ENCODE peak calls at places on chromosome 10, in six cellular contexts. N is trophoblast cell, Q is fibroblast of lung, Y is DND-41, H is transverse colon, D is A549. W is an unnamed sample.

GRCh38 chr10:61028861-61029361 is 84.9 kb upstream of the RHOBTB1 start:
- DNase-seq in N (peak; percentile 39), Q (peak; percentile 5), Y (no peak), H (no peak), D (no peak), W (no peak)

GRCh38 chr10:75070478-75071163 is 40.8 kb upstream of the SAMD8 start:
- DNase-seq in N (no peak), Q (no peak), Y (no peak), H (no peak), D (no peak), W (no peak)

GRCh38 chr10:45282061-45282460 is 33.3 kb downstream of the OR13A1 start:
- DNase-seq in N (no peak), Q (no peak), Y (no peak), H (no peak), D (no peak), W (no peak)

GRCh38 chr10:117552156-117552620 is 9.6 kb downstream of the EMX2 start:
- DNase-seq in N (no peak), Q (no peak), Y (no peak), H (no peak), D (no peak), W (no peak)

GRCh38 chr10:19048901-19049300 is 300 bp downstream of the MALRD1 start:
- DNase-seq in N (no peak), Q (no peak), Y (no peak), H (no peak), D (no peak), W (no peak)

GRCh38 chr10:60865198-60865783 is 78.7 kb downstream of the RHOBTB1 start:
- DNase-seq in N (no peak), Q (no peak), Y (no peak), H (no peak), D (no peak), W (no peak)

GRCh38 chr10:20623561-20623960 is 273.6 kb downstream of the NEBL start:
- DNase-seq in N (no peak), Q (no peak), Y (no peak), H (no peak), D (no peak), W (no peak)

GRCh38 chr10:76769161-76769560 is 868.4 kb downstream of the KCNMA1 start:
- DNase-seq in N (no peak), Q (no peak), Y (no peak), H (no peak), D (no peak), W (no peak)

GRCh38 chr10:635088-635861 is 54.2 kb downstream of the DIP2C start:
- DNase-seq in N (peak; percentile 86), Q (no peak), Y (no peak), H (no peak), D (no peak), W (no peak)

GRCh38 chr10:26488344-26488743 is 50.2 kb downstream of the APBB1IP start:
- DNase-seq in N (peak; percentile 33), Q (peak; percentile 49), Y (no peak), H (no peak), D (no peak), W (no peak)

GRCh38 chr10:66717221-66717981 is 208.4 kb upstream of the LRRTM3 start:
- DNase-seq in N (no peak), Q (no peak), Y (no peak), H (peak; percentile 14), D (no peak), W (no peak)

GRCh38 chr10:29746080-29746797 is 111.5 kb upstream of the SVIL start:
- DNase-seq in N (no peak), Q (peak; percentile 47), Y (no peak), H (no peak), D (no peak), W (no peak)

GRCh38 chr10:96587255-96588059 is 645 bp upstream of the TM9SF3 start:
- DNase-seq in N (peak; percentile 72), Q (peak; percentile 86), Y (no peak), H (peak; percentile 70), D (peak; percentile 34), W (peak; percentile 61)

GRCh38 chr10:122033224-122033926 is 44.4 kb downstream of the TACC2 start:
- DNase-seq in N (no peak), Q (no peak), Y (no peak), H (peak; percentile 72), D (no peak), W (no peak)

DNA sequence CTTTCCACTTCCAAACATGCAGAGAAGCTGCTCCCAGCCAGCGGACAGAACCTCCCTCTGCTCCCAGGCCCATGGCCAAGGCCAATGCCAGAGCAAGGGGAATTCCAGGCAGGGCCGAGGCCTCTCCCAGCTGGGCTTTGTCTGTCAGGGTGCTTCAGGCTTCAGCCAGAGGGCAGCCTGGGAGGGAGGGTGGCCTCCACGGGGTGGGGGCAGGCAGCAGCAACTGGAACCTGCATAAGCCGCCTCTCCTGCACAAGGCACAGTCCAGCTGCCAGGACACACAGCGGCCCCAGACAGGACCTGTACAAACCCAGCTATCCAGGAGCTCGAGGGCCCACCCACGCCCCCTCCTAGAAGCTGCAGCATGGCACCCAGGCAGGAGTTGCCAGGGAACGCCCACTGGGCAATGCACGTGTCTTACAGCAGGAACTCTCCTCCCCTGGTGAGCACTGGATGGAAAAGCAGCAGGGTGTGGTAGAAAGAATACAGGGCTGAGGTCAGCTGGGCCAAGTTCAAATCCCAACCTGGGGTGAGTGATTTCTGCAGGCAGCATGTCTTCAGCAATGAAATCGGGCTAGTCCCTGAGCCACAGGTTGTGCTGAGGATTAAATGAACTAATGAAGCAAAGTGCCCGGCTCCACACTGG is 7.6 kb downstream of the FAM53B start:
- DNase-seq in N (peak; percentile 78), Q (peak; percentile 60), Y (no peak), H (peak; percentile 86), D (no peak), W (peak; percentile 97)
- H3K4me1 ChIP-seq in N (peaks cover 16% of the 10 kb centered on the region), Q (peaks cover 16% of the 10 kb centered on the region), Y (peaks cover 99% of the 10 kb centered on the region), H (peaks cover 95% of the 10 kb centered on the region), D (peaks cover 26% of the 10 kb centered on the region), W (peaks cover 100% of the 10 kb centered on the region)

GRCh38 chr10:78202386-78202785 is 168.7 kb downstream of the RPS24 start:
- DNase-seq in N (no peak), Q (no peak), Y (no peak), H (no peak), D (no peak), W (no peak)

GRCh38 chr10:78203915-78204818 is 170.5 kb downstream of the RPS24 start:
- DNase-seq in N (no peak), Q (no peak), Y (peak; percentile 5), H (no peak), D (no peak), W (peak; percentile 15)

GRCh38 chr10:78207216-78207615 is 173.6 kb downstream of the RPS24 start:
- DNase-seq in N (no peak), Q (no peak), Y (no peak), H (no peak), D (no peak), W (no peak)

GRCh38 chr10:78207776-78208175 is 174.1 kb downstream of the RPS24 start:
- DNase-seq in N (no peak), Q (no peak), Y (no peak), H (no peak), D (no peak), W (no peak)

DNA sequence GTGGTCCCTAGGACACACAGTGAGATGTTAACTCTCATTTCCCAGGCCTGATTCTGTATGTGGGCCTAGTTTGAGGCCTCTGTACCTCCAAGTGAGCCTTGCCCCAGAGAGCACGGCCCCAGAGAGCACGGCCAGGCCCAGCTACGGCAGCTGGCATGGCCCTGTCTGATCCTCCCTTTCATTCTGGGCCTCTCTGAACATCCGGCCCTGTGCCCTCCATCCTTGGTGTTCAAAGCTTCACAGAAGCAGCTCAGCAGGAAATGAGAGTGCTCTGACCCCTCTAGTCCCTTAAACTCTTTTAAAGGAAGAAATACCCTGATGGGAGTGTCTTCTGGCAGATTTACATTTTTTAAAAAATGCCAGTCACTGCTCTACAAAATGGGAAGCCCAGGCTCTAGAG is 171.8 kb downstream of the RPS24 start:
- DNase-seq in N (no peak), Q (no peak), Y (no peak), H (no peak), D (no peak), W (no peak)
- H3K4me1 ChIP-seq in N (peaks cover 3% of the 10 kb centered on the region), Q (no peaks in the 10 kb centered on the region), Y (no peaks in the 10 kb centered on the region), H (no peaks in the 10 kb centered on the region), D (no peaks in the 10 kb centered on the region), W (peaks cover 7% of the 10 kb centered on the region)

GRCh38 chr10:102645741-102646609 is 1.7 kb downstream of the TRIM8 start:
- DNase-seq in N (peak; percentile 75), Q (peak; percentile 96), Y (peak; percentile 80), H (peak; percentile 87), D (peak; percentile 66), W (peak; percentile 94)
- H3K4me1 ChIP-seq in N (peaks cover 48% of the 10 kb centered on the region), Q (peaks cover 32% of the 10 kb centered on the region), Y (peaks cover 54% of the 10 kb centered on the region), H (peaks cover 57% of the 10 kb centered on the region), D (peaks cover 26% of the 10 kb centered on the region), W (peaks cover 46% of the 10 kb centered on the region)

DNA sequence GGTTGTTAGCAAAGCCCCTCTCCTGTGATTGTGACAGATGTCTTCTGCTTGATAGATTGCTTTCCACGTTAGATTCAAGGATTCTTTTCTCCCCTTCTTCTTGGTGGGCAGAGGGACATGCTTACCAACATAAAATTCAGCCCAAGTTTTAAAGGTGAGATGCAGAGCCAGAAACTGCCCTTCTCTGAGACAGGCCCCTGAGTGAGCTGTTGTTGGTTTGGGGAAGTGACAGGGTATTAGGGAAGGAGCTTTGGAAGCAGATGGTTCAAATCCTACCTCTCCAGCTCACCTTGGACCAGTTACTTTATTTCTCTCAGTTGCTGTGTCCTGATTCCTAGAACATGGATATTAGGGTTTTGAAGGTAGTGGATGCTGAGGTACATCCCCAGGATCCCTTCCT is 53.0 kb downstream of the SORCS3 start:
- DNase-seq in N (no peak), Q (no peak), Y (no peak), H (no peak), D (no peak), W (no peak)
- H3K4me1 ChIP-seq in N (no peaks in the 10 kb centered on the region), Q (no peaks in the 10 kb centered on the region), Y (no peaks in the 10 kb centered on the region), H (no peaks in the 10 kb centered on the region), D (no peaks in the 10 kb centered on the region), W (no peaks in the 10 kb centered on the region)